ENCODE peak calls at places on chromosomes 7 and 10, in ten cellular contexts. G is activated naive CD8-positive, alpha-beta T cell treated with anti-CD3 and anti-CD28 coated beads, Interleukin-2, amount 50 U/mL, for 16 hours; S is GM06990; Y is EL; N is hypothalamus; U is stimulated activated CD8-positive, alpha-beta memory T cell treated with anti-CD3 and anti-CD28 coated beads, Interleukin-7, amount 100 ng/mL, for 4 hours; Q is T-helper 1 cell; W is NCI-H2081 treated with DMSO at 0.1 percent for 48 hours; M is HEK293T; O is epithelial cell of proximal tubule. B is an unnamed sample.

GRCh38 chr7:80722596-80723141 is 84.2 kb downstream of the CD36 start:
- DNase-seq in G (no peak), U (no peak), W (no peak), S (no peak), Y (peak), M (no peak), Q (no peak), N (no peak), O (peak), B (no peak)

GRCh38 chr10:44300666-44301649 is 83.9 kb downstream of the CXCL12 start:
- DNase-seq in Q (no peak), W (no peak), G (no peak), Y (peak), N (no peak), M (no peak), O (peak), U (no peak), S (peak), B (no peak)

GRCh38 chr7:50832744-50833143 is 50.0 kb upstream of the GRB10 start:
- DNase-seq in S (no peak), W (no peak), Y (peak), U (no peak), N (no peak), M (no peak), G (no peak), O (peak), Q (no peak), B (no peak)

GRCh38 chr10:105837951-105838350 is 1196.9 kb downstream of the SORCS3 start:
- DNase-seq in W (no peak), M (no peak), O (peak), N (no peak), G (no peak), U (no peak), S (peak), Q (no peak), Y (peak), B (no peak)

GRCh38 chr10:122495406-122496340 is 34.3 kb downstream of the HTRA1 start:
- DNase-seq in S (no peak), G (no peak), N (no peak), O (no peak), U (no peak), M (no peak), W (no peak), Q (peak), Y (no peak), B (no peak)

GRCh38 chr10:119005377-119006043 is 24.0 kb upstream of the NANOS1 start:
- DNase-seq in M (no peak), S (no peak), O (no peak), G (no peak), Q (no peak), U (no peak), Y (peak), N (no peak), W (no peak), B (no peak)

GRCh38 chr7:67392596-67393438 is 396.2 kb downstream of the TYW1 start:
- DNase-seq in Y (no peak), O (no peak), Q (no peak), S (no peak), M (no peak), N (no peak), U (no peak), G (no peak), W (no peak), B (no peak)

GRCh38 chr7:49324707-49325106 is 400.4 kb downstream of the CDC14C start:
- DNase-seq in W (no peak), Y (no peak), G (no peak), Q (no peak), O (no peak), U (no peak), S (no peak), N (no peak), M (no peak), B (no peak)

GRCh38 chr7:14009453-14010418 is 20.3 kb upstream of the ETV1 start:
- DNase-seq in N (no peak), G (no peak), W (no peak), O (no peak), U (no peak), Y (no peak), M (no peak), S (no peak), Q (no peak), B (no peak)

GRCh38 chr7:107372298-107372697 is 97.6 kb upstream of the GPR22 start:
- DNase-seq in G (no peak), Y (peak), S (no peak), W (no peak), Q (no peak), N (no peak), M (no peak), O (no peak), U (no peak), B (no peak)

GRCh38 chr10:6064119-6064518 is 2.0 kb upstream of the IL2RA start:
- DNase-seq in N (no peak), M (no peak), O (no peak), Q (no peak), Y (no peak), W (no peak), U (no peak), S (no peak), G (no peak), B (no peak)

GRCh38 chr10:14459670-14460069 is 128.9 kb upstream of the FRMD4A start:
- DNase-seq in Q (no peak), Y (no peak), W (no peak), S (no peak), U (no peak), N (no peak), O (no peak), G (no peak), M (no peak), B (no peak)

GRCh38 chr7:21767300-21767900 is 178.3 kb downstream of the CDCA7L start:
- DNase-seq in W (peak), O (peak), M (peak), U (no peak), S (peak), Q (no peak), G (no peak), N (no peak), Y (peak), B (peak)

GRCh38 chr10:4262449-4262848 is 477.4 kb upstream of the KLF6 start:
- DNase-seq in Q (no peak), U (no peak), M (no peak), O (no peak), G (no peak), S (no peak), Y (no peak), N (no peak), W (no peak), B (no peak)

GRCh38 chr7:28173531-28173930 is 7.1 kb downstream of the JAZF1 start:
- DNase-seq in O (no peak), U (no peak), S (no peak), Y (no peak), W (no peak), N (no peak), M (no peak), G (no peak), Q (no peak), B (no peak)

GRCh38 chr10:62844280-62845011 is 28.3 kb upstream of the EGR2 start:
- DNase-seq in N (no peak), Q (no peak), G (no peak), U (peak), M (no peak), O (no peak), S (no peak), W (no peak), Y (no peak), B (no peak)

GRCh38 chr7:27184342-27185012 is 555 bp downstream of the HOXA11 start:
- DNase-seq in W (no peak), N (no peak), O (no peak), G (no peak), S (no peak), Y (peak), U (no peak), M (no peak), Q (no peak), B (no peak)

GRCh38 chr10:112446055-112446854 is 459 bp downstream of the ZDHHC6 start:
- DNase-seq in W (no peak), O (no peak), M (peak), S (no peak), Q (no peak), N (no peak), Y (peak), G (no peak), U (no peak), B (no peak)

GRCh38 chr10:57314046-57314445 is 953.0 kb upstream of the ZWINT start:
- DNase-seq in O (no peak), G (no peak), Q (no peak), S (no peak), M (no peak), N (no peak), Y (no peak), U (no peak), W (no peak), B (no peak)

GRCh38 chr10:17764142-17764541 is 12.1 kb downstream of the TMEM236 start:
- DNase-seq in Q (no peak), S (no peak), Y (no peak), W (no peak), O (no peak), M (no peak), U (no peak), N (no peak), G (no peak), B (no peak)

GRCh38 chr7:149329787-149330334 is 67.9 kb downstream of the ZNF783 start:
- DNase-seq in Q (no peak), M (no peak), W (no peak), S (no peak), Y (no peak), O (no peak), U (no peak), N (no peak), G (no peak), B (no peak)

B was measured in NCI-H1436 treated with DMSO at 0.1 percent for 48 hours.